ENCODE peak calls at places on chromosomes 1 and 21, in six cellular contexts. R, U, Y, S, F and V are unnamed samples. For H3K4me1, the result is how much of the 10 kb centered on the place peaks cover.

GRCh38 chr1:245577396-245578157 is 422.8 kb downstream of the KIF26B start:
- DNase-seq in R (no peak), U (no peak), Y (no peak), S (no peak), F (no peak), V (no peak)

GRCh38 chr21:44089001-44089911 is 17.9 kb upstream of the PWP2 start:
- DNase-seq in R (no peak), U (peak), Y (peak), S (no peak), F (peak), V (no peak)

GRCh38 chr1:209657140-209657879 is 5.1 kb upstream of the LAMB3 start:
- DNase-seq in R (no peak), U (no peak), Y (no peak), S (no peak), F (no peak), V (no peak)

GRCh38 chr1:209576798-209577197 is 6.7 kb upstream of the CAMK1G start:
- DNase-seq in R (peak), U (peak), Y (peak), S (peak), F (peak), V (peak)

GRCh38 chr1:224744521-224744920 is 128.4 kb downstream of the CNIH3 start:
- DNase-seq in R (no peak), U (no peak), Y (no peak), S (no peak), F (no peak), V (no peak)

GRCh38 chr1:24393892-24394291 is 19.7 kb downstream of the STPG1 start:
- DNase-seq in R (no peak), U (no peak), Y (no peak), S (no peak), F (no peak), V (no peak)

GRCh38 chr1:197029749-197030148 is 37.3 kb downstream of the F13B start:
- DNase-seq in R (no peak), U (no peak), Y (no peak), S (no peak), F (no peak), V (no peak)

GRCh38 chr1:60637651-60638050 is 444.7 kb upstream of the NFIA start:
- DNase-seq in R (no peak), U (no peak), Y (no peak), S (no peak), F (no peak), V (no peak)

GRCh38 chr1:91273875-91274274 is 130.8 kb downstream of the HFM1 start:
- DNase-seq in R (no peak), U (no peak), Y (no peak), S (peak), F (no peak), V (no peak)

GRCh38 chr1:26761217-26761616 is 26.5 kb upstream of the PIGV start:
- DNase-seq in R (no peak), U (no peak), Y (no peak), S (peak), F (no peak), V (no peak)

GRCh38 chr21:46295996-46296752 is 10.0 kb downstream of the YBEY start:
- DNase-seq in R (no peak), U (peak), Y (peak), S (peak), F (peak), V (peak)

GRCh38 chr1:76939107-76939816 is 72.0 kb downstream of the ST6GALNAC5 start:
- DNase-seq in R (no peak), U (no peak), Y (no peak), S (no peak), F (no peak), V (no peak)

GRCh38 chr1:221458430-221459156 is 283.3 kb downstream of the DUSP10 start:
- DNase-seq in R (no peak), U (no peak), Y (no peak), S (no peak), F (no peak), V (no peak)

GRCh38 chr1:210700083-210700482 is 371.4 kb downstream of the HHAT start:
- DNase-seq in R (no peak), U (no peak), Y (no peak), S (no peak), F (no peak), V (no peak)

GRCh38 chr1:187734427-187734826 is 905.7 kb downstream of the PLA2G4A start:
- DNase-seq in R (no peak), U (no peak), Y (no peak), S (peak), F (no peak), V (no peak)

GRCh38 chr21:16071082-16071481 is 341.3 kb downstream of the USP25 start:
- DNase-seq in R (no peak), U (no peak), Y (no peak), S (peak), F (no peak), V (no peak)

GRCh38 chr1:164524810-164525209 is 34.2 kb upstream of the PBX1 start:
- DNase-seq in R (no peak), U (no peak), Y (no peak), S (no peak), F (no peak), V (no peak)

GRCh38 chr1:161499099-161500078 is 5.9 kb upstream of the FCGR2A start:
- DNase-seq in R (no peak), U (no peak), Y (peak), S (no peak), F (no peak), V (no peak)

GRCh38 chr1:60345621-60346020 is 272.1 kb upstream of the C1orf87 start:
- DNase-seq in R (no peak), U (no peak), Y (no peak), S (no peak), F (no peak), V (no peak)

GRCh38 chr1:41528106-41528505 is 43.6 kb upstream of the EDN2 start:
- DNase-seq in R (no peak), U (no peak), Y (no peak), S (no peak), F (no peak), V (peak)

GRCh38 chr1:230768903-230769570 is 21.8 kb downstream of the CAPN9 start:
- DNase-seq in R (no peak), U (no peak), Y (peak), S (peak), F (no peak), V (no peak)

GRCh38 chr1:206575165-206575893 is 36.9 kb downstream of the EIF2D start:
- DNase-seq in R (no peak), U (no peak), Y (peak), S (no peak), F (peak), V (peak)

GRCh38 chr1:61221642-61222041 is 139.3 kb downstream of the NFIA start:
- DNase-seq in R (no peak), U (no peak), Y (no peak), S (no peak), F (no peak), V (no peak)

GRCh38 chr1:89578940-89579684 is 53.8 kb upstream of the LRRC8C start:
- DNase-seq in R (no peak), U (no peak), Y (no peak), S (no peak), F (no peak), V (no peak)

GRCh38 chr1:12125422-12126355 is 41.1 kb upstream of the TNFRSF1B start:
- DNase-seq in R (no peak), U (peak), Y (peak), S (no peak), F (no peak), V (no peak)

GRCh38 chr1:1329304-1330210 is 1.5 kb upstream of the TAS1R3 start:
- DNase-seq in R (no peak), U (no peak), Y (no peak), S (no peak), F (no peak), V (no peak)

GRCh38 chr1:1331068-1331965 is at the start of gene TAS1R3:
- DNase-seq in R (no peak), U (no peak), Y (no peak), S (no peak), F (peak), V (no peak)

GRCh38 chr1:1328254-1328653 is 2.8 kb upstream of the TAS1R3 start:
- DNase-seq in R (no peak), U (no peak), Y (no peak), S (no peak), F (no peak), V (no peak)

GRCh38 chr1:1332031-1332755 is 1.1 kb downstream of the TAS1R3 start:
- DNase-seq in R (no peak), U (no peak), Y (no peak), S (no peak), F (no peak), V (no peak)

GRCh38 chr1:1330366-1331067 is 563 bp upstream of the TAS1R3 start:
- DNase-seq in R (no peak), U (no peak), Y (no peak), S (no peak), F (no peak), V (no peak)
- H3K4me1 ChIP-seq in R (under half), U (under half), Y (under half), S (under half), F (under half), V (half or more)

GRCh38 chr1:244050835-244051444 is at the start of gene ZBTB18:
- DNase-seq in R (peak), U (no peak), Y (peak), S (peak), F (no peak), V (peak)

GRCh38 chr1:244054247-244054923 is 3.3 kb downstream of the ZBTB18 start:
- DNase-seq in R (no peak), U (no peak), Y (no peak), S (peak), F (no peak), V (no peak)

GRCh38 chr1:244053831-244054230 is 2.7 kb downstream of the ZBTB18 start:
- DNase-seq in R (no peak), U (no peak), Y (no peak), S (no peak), F (no peak), V (no peak)

GRCh38 chr1:244052011-244052727 is 1.1 kb downstream of the ZBTB18 start:
- DNase-seq in R (no peak), U (no peak), Y (no peak), S (peak), F (no peak), V (no peak)

DNA sequence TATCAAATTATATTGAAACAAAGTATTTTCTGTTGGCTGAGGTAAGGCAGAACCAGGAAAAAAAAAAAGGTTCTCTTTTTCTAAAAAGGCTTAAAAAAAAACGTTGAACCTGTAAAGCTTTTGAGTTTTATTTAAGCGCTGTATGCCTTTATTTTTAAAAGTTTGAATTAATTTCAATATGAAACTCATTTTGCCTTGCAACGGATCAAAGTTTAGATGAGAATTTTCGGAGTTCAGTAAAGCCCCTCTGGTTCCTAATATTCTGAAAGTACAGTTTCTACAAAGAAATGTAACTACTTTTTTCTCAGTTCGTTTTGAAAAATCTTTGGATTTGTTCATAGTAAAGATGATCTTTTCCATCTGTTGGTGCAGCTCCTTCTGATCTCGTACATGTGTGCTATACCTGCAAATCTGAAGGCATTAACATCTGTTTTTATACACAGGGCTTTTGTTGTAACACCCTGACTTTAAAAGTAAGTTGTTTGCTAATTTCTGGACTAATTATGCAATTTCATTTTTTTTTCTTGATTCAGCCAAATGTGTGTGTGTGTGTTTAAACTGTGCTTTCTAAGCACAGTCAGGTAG is 1.7 kb downstream of the ZBTB18 start:
- DNase-seq in R (no peak), U (no peak), Y (no peak), S (no peak), F (no peak), V (no peak)
- H3K4me3 ChIP-seq in R (peak), U (no peak), Y (no peak), S (no peak), F (no peak), V (no peak)

GRCh38 chr1:117836069-117836468 is 93.4 kb downstream of the GDAP2 start:
- DNase-seq in R (no peak), U (no peak), Y (no peak), S (no peak), F (no peak), V (no peak)
- H3K4me1 ChIP-seq in R (under half), U (under half), Y (under half), S (under half), F (under half), V (under half)

GRCh38 chr21:33708874-33709273 is 66.6 kb downstream of the ITSN1 start:
- DNase-seq in R (no peak), U (no peak), Y (no peak), S (no peak), F (no peak), V (no peak)

GRCh38 chr21:33707846-33708245 is 65.5 kb downstream of the ITSN1 start:
- DNase-seq in R (no peak), U (no peak), Y (no peak), S (no peak), F (no peak), V (no peak)

DNA sequence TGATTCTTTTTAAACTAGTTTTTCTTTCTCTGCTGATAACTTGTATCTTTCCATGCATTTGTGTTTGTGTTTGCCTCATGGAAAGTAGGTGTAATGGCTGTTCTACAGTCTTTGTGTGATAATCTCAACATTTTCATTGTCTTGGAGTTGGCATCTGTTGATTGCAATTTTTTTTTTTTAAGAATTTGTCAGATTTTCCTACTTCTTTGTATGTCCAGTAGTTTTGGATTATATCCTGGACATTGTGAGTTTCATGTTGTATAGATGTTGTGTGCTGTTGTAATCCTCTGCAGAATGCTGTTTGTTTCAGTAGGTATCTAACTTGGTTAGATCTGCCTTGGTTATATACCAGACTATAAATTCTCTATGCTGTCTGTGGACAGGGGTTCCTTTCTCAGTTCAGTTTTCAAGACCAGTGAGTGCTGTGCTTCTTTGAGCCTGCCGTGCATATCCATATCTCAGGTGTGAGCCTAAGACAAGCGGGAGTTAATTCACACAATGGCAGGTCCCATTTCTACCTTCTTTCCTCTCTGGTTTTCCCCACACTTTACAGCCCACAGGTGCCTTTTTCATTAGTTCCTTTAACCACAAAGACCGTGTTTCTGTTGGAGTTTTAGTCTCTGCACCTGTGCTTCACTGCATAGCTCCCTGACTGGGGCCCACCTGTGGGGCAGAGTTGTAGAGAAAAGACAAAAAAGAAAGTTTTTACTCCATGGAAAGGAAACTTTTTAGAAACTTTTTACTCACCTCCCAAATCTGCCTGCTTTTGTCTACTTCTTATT is 69.9 kb downstream of the ITSN1 start:
- DNase-seq in R (no peak), U (no peak), Y (no peak), S (no peak), F (no peak), V (no peak)
- H3K4me3 ChIP-seq in R (no peak), U (no peak), Y (no peak), S (no peak), F (no peak), V (no peak)

GRCh38 chr1:151606384-151606783 is 5.5 kb upstream of the SNX27 start:
- DNase-seq in R (no peak), U (no peak), Y (no peak), S (peak), F (no peak), V (no peak)
- H3K4me1 ChIP-seq in R (under half), U (under half), Y (under half), S (under half), F (under half), V (under half)